ENCODE peak calls at places on chromosomes 16 and 17, in eight cellular contexts. N is A549, A is GM12865, E is ovary, Z is AG04449, I is psoas muscle, B is NB4, L is dorsolateral prefrontal cortex. V is an unnamed sample.

GRCh38 chr16:56551796-56552738 is 12.8 kb upstream of the MT4 start:
- DNase-seq in N (no peak), A (peak; percentile 22), E (peak; percentile 22), Z (no peak), I (no peak), B (peak; percentile 11), L (peak; percentile 74), V (no peak)

GRCh38 chr17:2776589-2777241 is 19.5 kb upstream of the RAP1GAP2 start:
- DNase-seq in N (no peak), A (no peak), E (no peak), Z (no peak), I (no peak), B (no peak), L (no peak), V (no peak)

GRCh38 chr17:4535667-4536258 is 19.4 kb downstream of the MYBBP1A start:
- DNase-seq in N (no peak), A (no peak), E (no peak), Z (no peak), I (peak; percentile 57), B (peak; percentile 36), L (no peak), V (no peak)

GRCh38 chr16:46690281-46691178 is 1.1 kb downstream of the ORC6 start:
- DNase-seq in N (no peak), A (peak; percentile 24), E (no peak), Z (no peak), I (no peak), B (peak; percentile 25), L (no peak), V (no peak)

GRCh38 chr16:17369441-17369951 is 101.3 kb downstream of the XYLT1 start:
- DNase-seq in N (no peak), A (peak; percentile 81), E (no peak), Z (no peak), I (peak; percentile 66), B (peak; percentile 93), L (peak; percentile 50), V (no peak)

GRCh38 chr16:25693621-25694020 is 1.9 kb downstream of the HS3ST4 start:
- DNase-seq in N (no peak), A (no peak), E (no peak), Z (no peak), I (no peak), B (no peak), L (no peak), V (no peak)

GRCh38 chr16:18931756-18932155 is 5.5 kb upstream of the SMG1 start:
- DNase-seq in N (no peak), A (peak; percentile 63), E (no peak), Z (no peak), I (peak; percentile 81), B (no peak), L (no peak), V (no peak)

GRCh38 chr16:11497851-11498289 is 88.8 kb downstream of the LITAF start:
- DNase-seq in N (peak; percentile 81), A (no peak), E (peak; percentile 71), Z (no peak), I (peak; percentile 41), B (peak; percentile 42), L (no peak), V (no peak)

GRCh38 chr17:76720211-76720610 is 6.2 kb downstream of the JMJD6 start:
- DNase-seq in N (no peak), A (no peak), E (no peak), Z (no peak), I (no peak), B (no peak), L (no peak), V (no peak)

GRCh38 chr16:52500963-52501362 is 46.0 kb downstream of the TOX3 start:
- DNase-seq in N (no peak), A (no peak), E (no peak), Z (no peak), I (no peak), B (no peak), L (no peak), V (no peak)

GRCh38 chr17:7834891-7835817 is 1.1 kb downstream of the KDM6B start:
- DNase-seq in N (peak; percentile 99), A (peak; percentile 97), E (peak; percentile 99), Z (peak; percentile 91), I (peak; percentile 98), B (peak; percentile 96), L (peak; percentile 97), V (peak; percentile 97)

GRCh38 chr16:12617401-12617819 is 186.3 kb downstream of the CPPED1 start:
- DNase-seq in N (no peak), A (peak; percentile 66), E (no peak), Z (no peak), I (no peak), B (no peak), L (no peak), V (no peak)

GRCh38 chr17:42744283-42744805 is 496 bp downstream of the EZH1 start:
- DNase-seq in N (peak; percentile 80), A (peak; percentile 78), E (peak; percentile 80), Z (no peak), I (peak; percentile 91), B (peak; percentile 81), L (peak; percentile 54), V (no peak)

GRCh38 chr17:32477220-32477619 is 9.6 kb upstream of the CDK5R1 start:
- DNase-seq in N (no peak), A (no peak), E (no peak), Z (no peak), I (no peak), B (no peak), L (no peak), V (no peak)

GRCh38 chr16:46920402-46921068 is 36.4 kb downstream of the GPT2 start:
- DNase-seq in N (no peak), A (no peak), E (no peak), Z (no peak), I (no peak), B (no peak), L (no peak), V (no peak)

GRCh38 chr16:22732315-22732840 is 81.6 kb upstream of the HS3ST2 start:
- DNase-seq in N (no peak), A (no peak), E (no peak), Z (no peak), I (no peak), B (peak; percentile 10), L (no peak), V (no peak)

GRCh38 chr16:22734313-22734869 is 79.6 kb upstream of the HS3ST2 start:
- DNase-seq in N (no peak), A (no peak), E (no peak), Z (no peak), I (no peak), B (no peak), L (no peak), V (no peak)

GRCh38 chr16:22739077-22739476 is 74.9 kb upstream of the HS3ST2 start:
- DNase-seq in N (no peak), A (no peak), E (no peak), Z (no peak), I (no peak), B (peak; percentile 41), L (no peak), V (no peak)

GRCh38 chr16:22732959-22733358 is 81.0 kb upstream of the HS3ST2 start:
- DNase-seq in N (no peak), A (no peak), E (no peak), Z (no peak), I (no peak), B (no peak), L (no peak), V (no peak)

GRCh38 chr16:22736791-22737190 is 77.2 kb upstream of the HS3ST2 start:
- DNase-seq in N (no peak), A (no peak), E (no peak), Z (no peak), I (no peak), B (no peak), L (no peak), V (no peak)
- TF ChIP-seq CTCF in N (no peak), A (no peak), E (no peak), Z (no peak), I (no peak), B (no peak), L (no peak), V (no peak)

DNA sequence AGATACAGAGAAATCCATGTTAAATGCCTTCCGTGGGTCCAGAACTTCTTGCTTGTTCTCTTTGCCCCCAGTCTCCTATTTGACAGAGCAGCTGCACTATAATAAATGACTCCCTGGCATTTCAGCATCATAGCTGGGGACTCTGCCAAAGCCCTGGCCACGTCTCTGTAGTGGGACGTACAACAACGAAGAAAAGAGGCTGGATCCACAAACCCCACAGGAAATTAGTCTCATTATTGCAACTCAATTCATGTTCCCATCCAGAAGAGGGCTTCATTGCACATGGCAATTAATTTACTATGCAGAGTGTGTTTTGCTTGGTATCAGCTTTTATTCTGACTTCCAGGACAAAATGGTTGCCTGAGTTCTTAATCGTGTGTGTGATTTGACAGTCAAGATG is 121.3 kb downstream of the CDH13 start:
- DNase-seq in N (no peak), A (no peak), E (no peak), Z (no peak), I (peak; percentile 68), B (no peak), L (no peak), V (peak; percentile 20)
- TF ChIP-seq CTCF in N (no peak), A (no peak), E (no peak), Z (peak; percentile 29), I (no peak), B (no peak), L (no peak), V (peak; percentile 35)

GRCh38 chr17:44006581-44007345 is 2.3 kb downstream of the NAGS start:
- DNase-seq in N (peak; percentile 97), A (peak; percentile 97), E (peak; percentile 95), Z (peak; percentile 71), I (peak; percentile 97), B (peak; percentile 96), L (peak; percentile 73), V (peak; percentile 88)
- TF ChIP-seq CTCF in N (peak; percentile 37), A (peak; percentile 65), E (no peak), Z (peak; percentile 82), I (peak; percentile 44), B (no peak), L (peak; percentile 37), V (peak; percentile 71)

GRCh38 chr16:73265124-73265838 is 217.4 kb upstream of the ZFHX3 start:
- DNase-seq in N (no peak), A (no peak), E (no peak), Z (no peak), I (no peak), B (no peak), L (no peak), V (no peak)

GRCh38 chr16:73274140-73274539 is 226.2 kb upstream of the ZFHX3 start:
- DNase-seq in N (no peak), A (no peak), E (no peak), Z (no peak), I (no peak), B (no peak), L (no peak), V (no peak)

GRCh38 chr16:73262931-73263330 is 215.0 kb upstream of the ZFHX3 start:
- DNase-seq in N (no peak), A (no peak), E (no peak), Z (no peak), I (no peak), B (no peak), L (no peak), V (no peak)

GRCh38 chr16:73268311-73268997 is 220.5 kb upstream of the ZFHX3 start:
- DNase-seq in N (peak; percentile 11), A (no peak), E (no peak), Z (no peak), I (no peak), B (no peak), L (peak; percentile 43), V (no peak)
- TF ChIP-seq CTCF in N (no peak), A (no peak), E (no peak), Z (peak; percentile 37), I (no peak), B (no peak), L (no peak), V (peak; percentile 38)

V was measured in AG09319.